ENCODE peak calls at places on chromosomes 1 and 21, in nine cellular contexts. One of them, this sample, is unnamed.

GRCh38 chr21:45886610-45887026 is 95.0 kb upstream of the COL6A1 start:
- DNase-seq in fibroblast of lung: no peak
- DNase-seq in T-helper 2 cell: no peak
- DNase-seq in GM19239: no peak
- DNase-seq in GM23248: no peak
- DNase-seq in NCI-H460: no peak
- DNase-seq in A172: no peak
- DNase-seq in M059J: no peak
- DNase-seq in endothelial cell: no peak
- DNase-seq in this sample: no peak

GRCh38 chr1:231748744-231749143 is 122.2 kb downstream of the DISC1 start:
- DNase-seq in A172: no peak
- DNase-seq in endothelial cell: no peak
- DNase-seq in T-helper 2 cell: no peak
- DNase-seq in GM23248: no peak
- DNase-seq in M059J: no peak
- DNase-seq in NCI-H460: no peak
- DNase-seq in fibroblast of lung: peak; percentile 7
- DNase-seq in GM19239: no peak
- DNase-seq in this sample: peak; percentile 7

GRCh38 chr1:60461889-60462595 is 388.5 kb upstream of the C1orf87 start:
- DNase-seq in endothelial cell: no peak
- DNase-seq in fibroblast of lung: no peak
- DNase-seq in NCI-H460: no peak
- DNase-seq in A172: no peak
- DNase-seq in GM23248: no peak
- DNase-seq in GM19239: no peak
- DNase-seq in M059J: no peak
- DNase-seq in T-helper 2 cell: no peak
- DNase-seq in this sample: no peak

GRCh38 chr1:213568929-213569815 is 418.6 kb upstream of the PROX1 start:
- DNase-seq in M059J: no peak
- DNase-seq in fibroblast of lung: no peak
- DNase-seq in GM23248: no peak
- DNase-seq in endothelial cell: no peak
- DNase-seq in GM19239: no peak
- DNase-seq in NCI-H460: no peak
- DNase-seq in T-helper 2 cell: no peak
- DNase-seq in A172: no peak
- DNase-seq in this sample: no peak

GRCh38 chr1:14340244-14340800 is 258.2 kb upstream of the KAZN start:
- DNase-seq in endothelial cell: no peak
- DNase-seq in fibroblast of lung: peak; percentile 75
- DNase-seq in A172: no peak
- DNase-seq in NCI-H460: peak; percentile 8
- DNase-seq in M059J: no peak
- DNase-seq in GM19239: no peak
- DNase-seq in GM23248: peak; percentile 85
- DNase-seq in T-helper 2 cell: no peak
- DNase-seq in this sample: no peak

GRCh38 chr21:33541105-33541711 is 709 bp downstream of the GART start:
- DNase-seq in T-helper 2 cell: no peak
- DNase-seq in fibroblast of lung: peak; percentile 7
- DNase-seq in GM19239: no peak
- DNase-seq in A172: peak; percentile 40
- DNase-seq in M059J: peak; percentile 21
- DNase-seq in GM23248: peak; percentile 36
- DNase-seq in NCI-H460: peak; percentile 6
- DNase-seq in endothelial cell: no peak
- DNase-seq in this sample: peak; percentile 28

GRCh38 chr1:65423884-65424655 is 3.6 kb downstream of the LEPR start:
- DNase-seq in NCI-H460: peak; percentile 57
- DNase-seq in fibroblast of lung: peak; percentile 93
- DNase-seq in endothelial cell: no peak
- DNase-seq in GM23248: peak; percentile 92
- DNase-seq in M059J: peak; percentile 92
- DNase-seq in A172: peak; percentile 86
- DNase-seq in GM19239: no peak
- DNase-seq in T-helper 2 cell: no peak
- DNase-seq in this sample: peak; percentile 86

GRCh38 chr1:17567582-17567981 is 28.1 kb downstream of the ARHGEF10L start:
- DNase-seq in endothelial cell: no peak
- DNase-seq in NCI-H460: no peak
- DNase-seq in GM19239: no peak
- DNase-seq in GM23248: peak; percentile 88
- DNase-seq in fibroblast of lung: peak; percentile 78
- DNase-seq in T-helper 2 cell: no peak
- DNase-seq in A172: no peak
- DNase-seq in M059J: no peak
- DNase-seq in this sample: peak; percentile 85

GRCh38 chr1:62076286-62076685 is 118.4 kb upstream of the L1TD1 start:
- DNase-seq in endothelial cell: no peak
- DNase-seq in NCI-H460: peak; percentile 29
- DNase-seq in fibroblast of lung: peak; percentile 84
- DNase-seq in T-helper 2 cell: no peak
- DNase-seq in GM23248: peak; percentile 50
- DNase-seq in M059J: peak; percentile 83
- DNase-seq in GM19239: no peak
- DNase-seq in A172: peak; percentile 81
- DNase-seq in this sample: peak; percentile 69

GRCh38 chr1:234315091-234315541 is 58.1 kb upstream of the COA6 start:
- DNase-seq in endothelial cell: no peak
- DNase-seq in GM19239: no peak
- DNase-seq in T-helper 2 cell: no peak
- DNase-seq in fibroblast of lung: peak; percentile 77
- DNase-seq in NCI-H460: no peak
- DNase-seq in M059J: peak; percentile 80
- DNase-seq in A172: peak; percentile 85
- DNase-seq in GM23248: peak; percentile 79
- DNase-seq in this sample: peak; percentile 79

GRCh38 chr1:163188947-163189346 is 13.8 kb downstream of the RGS5 start:
- DNase-seq in T-helper 2 cell: no peak
- DNase-seq in M059J: no peak
- DNase-seq in NCI-H460: no peak
- DNase-seq in fibroblast of lung: no peak
- DNase-seq in GM19239: no peak
- DNase-seq in endothelial cell: no peak
- DNase-seq in A172: no peak
- DNase-seq in GM23248: no peak
- DNase-seq in this sample: no peak

GRCh38 chr1:226995064-226995965 is 55.2 kb downstream of the COQ8A start:
- DNase-seq in M059J: no peak
- DNase-seq in GM19239: no peak
- DNase-seq in NCI-H460: no peak
- DNase-seq in T-helper 2 cell: no peak
- DNase-seq in A172: no peak
- DNase-seq in fibroblast of lung: no peak
- DNase-seq in GM23248: no peak
- DNase-seq in endothelial cell: no peak
- DNase-seq in this sample: no peak

GRCh38 chr1:115411388-115412063 is 73.5 kb upstream of the NGF start:
- DNase-seq in T-helper 2 cell: no peak
- DNase-seq in NCI-H460: peak; percentile 56
- DNase-seq in endothelial cell: no peak
- DNase-seq in M059J: peak; percentile 86
- DNase-seq in GM19239: no peak
- DNase-seq in A172: peak; percentile 54
- DNase-seq in GM23248: peak; percentile 78
- DNase-seq in fibroblast of lung: peak; percentile 71
- DNase-seq in this sample: peak; percentile 87

GRCh38 chr1:11620405-11620804 is 33.8 kb downstream of the FBXO2 start:
- DNase-seq in NCI-H460: no peak
- DNase-seq in endothelial cell: no peak
- DNase-seq in fibroblast of lung: no peak
- DNase-seq in T-helper 2 cell: no peak
- DNase-seq in GM19239: no peak
- DNase-seq in M059J: no peak
- DNase-seq in GM23248: no peak
- DNase-seq in A172: no peak
- DNase-seq in this sample: no peak

GRCh38 chr1:26019641-26020315 is 1.8 kb upstream of the EXTL1 start:
- DNase-seq in GM23248: peak; percentile 68
- DNase-seq in M059J: peak; percentile 93
- DNase-seq in NCI-H460: no peak
- DNase-seq in A172: peak; percentile 48
- DNase-seq in T-helper 2 cell: no peak
- DNase-seq in fibroblast of lung: peak; percentile 82
- DNase-seq in GM19239: no peak
- DNase-seq in endothelial cell: no peak
- DNase-seq in this sample: peak; percentile 88

GRCh38 chr1:230270185-230270939 is 155.8 kb downstream of the PGBD5 start:
- DNase-seq in fibroblast of lung: peak; percentile 58
- DNase-seq in GM19239: peak; percentile 39
- DNase-seq in A172: peak; percentile 47
- DNase-seq in M059J: no peak
- DNase-seq in NCI-H460: no peak
- DNase-seq in endothelial cell: no peak
- DNase-seq in GM23248: no peak
- DNase-seq in T-helper 2 cell: no peak
- DNase-seq in this sample: peak; percentile 28

GRCh38 chr1:176897350-176898236 is 266.9 kb downstream of the ASTN1 start:
- DNase-seq in fibroblast of lung: peak; percentile 44
- DNase-seq in GM19239: peak; percentile 32
- DNase-seq in NCI-H460: peak; percentile 67
- DNase-seq in endothelial cell: peak; percentile 85
- DNase-seq in A172: peak; percentile 58
- DNase-seq in GM23248: peak; percentile 79
- DNase-seq in M059J: peak; percentile 52
- DNase-seq in T-helper 2 cell: no peak
- DNase-seq in this sample: peak; percentile 63

GRCh38 chr1:230771773-230772354 is 24.7 kb downstream of the CAPN9 start:
- DNase-seq in T-helper 2 cell: no peak
- DNase-seq in GM19239: no peak
- DNase-seq in fibroblast of lung: no peak
- DNase-seq in A172: no peak
- DNase-seq in NCI-H460: no peak
- DNase-seq in endothelial cell: no peak
- DNase-seq in GM23248: no peak
- DNase-seq in M059J: no peak
- DNase-seq in this sample: no peak

GRCh38 chr21:42047821-42048613 is 23.1 kb upstream of the UMODL1 start:
- DNase-seq in GM23248: peak; percentile 97
- DNase-seq in GM19239: no peak
- DNase-seq in endothelial cell: no peak
- DNase-seq in A172: peak; percentile 97
- DNase-seq in M059J: peak; percentile 99
- DNase-seq in fibroblast of lung: peak; percentile 100
- DNase-seq in NCI-H460: no peak
- DNase-seq in T-helper 2 cell: no peak
- DNase-seq in this sample: peak; percentile 98

GRCh38 chr21:46117586-46118304 is 19.8 kb downstream of the COL6A2 start:
- DNase-seq in fibroblast of lung: no peak
- DNase-seq in endothelial cell: peak; percentile 2
- DNase-seq in GM23248: no peak
- DNase-seq in NCI-H460: no peak
- DNase-seq in GM19239: no peak
- DNase-seq in T-helper 2 cell: no peak
- DNase-seq in M059J: no peak
- DNase-seq in A172: no peak
- DNase-seq in this sample: no peak

GRCh38 chr1:60972841-60973364 is 109.5 kb upstream of the NFIA start:
- DNase-seq in endothelial cell: no peak
- DNase-seq in T-helper 2 cell: no peak
- DNase-seq in GM23248: peak; percentile 90
- DNase-seq in GM19239: no peak
- DNase-seq in A172: peak; percentile 58
- DNase-seq in M059J: peak; percentile 84
- DNase-seq in fibroblast of lung: peak; percentile 91
- DNase-seq in NCI-H460: no peak
- DNase-seq in this sample: peak; percentile 93

GRCh38 chr21:36035381-36035791 is 24.9 kb downstream of the SETD4 start:
- DNase-seq in endothelial cell: no peak
- DNase-seq in T-helper 2 cell: no peak
- DNase-seq in NCI-H460: no peak
- DNase-seq in A172: no peak
- DNase-seq in GM19239: no peak
- DNase-seq in GM23248: no peak
- DNase-seq in M059J: peak; percentile 9
- DNase-seq in fibroblast of lung: no peak
- DNase-seq in this sample: no peak

GRCh38 chr1:152622803-152623202 is at the start of gene LCE3A:
- DNase-seq in GM19239: no peak
- DNase-seq in GM23248: peak; percentile 31
- DNase-seq in A172: peak; percentile 36
- DNase-seq in fibroblast of lung: no peak
- DNase-seq in M059J: peak; percentile 27
- DNase-seq in endothelial cell: no peak
- DNase-seq in NCI-H460: no peak
- DNase-seq in T-helper 2 cell: no peak
- DNase-seq in this sample: no peak

GRCh38 chr1:25356848-25357247 is 18.7 kb downstream of the TMEM50A start:
- DNase-seq in A172: no peak
- DNase-seq in endothelial cell: no peak
- DNase-seq in GM19239: no peak
- DNase-seq in M059J: peak; percentile 23
- DNase-seq in GM23248: peak; percentile 74
- DNase-seq in T-helper 2 cell: no peak
- DNase-seq in fibroblast of lung: peak; percentile 12
- DNase-seq in NCI-H460: no peak
- DNase-seq in this sample: peak; percentile 59

GRCh38 chr21:28738305-28738704 is 254.4 kb downstream of the LTN1 start:
- DNase-seq in M059J: no peak
- DNase-seq in NCI-H460: no peak
- DNase-seq in endothelial cell: no peak
- DNase-seq in A172: no peak
- DNase-seq in fibroblast of lung: no peak
- DNase-seq in GM19239: no peak
- DNase-seq in GM23248: no peak
- DNase-seq in T-helper 2 cell: no peak
- DNase-seq in this sample: no peak

GRCh38 chr21:36330904-36331303 is 10.9 kb downstream of the MORC3 start:
- DNase-seq in M059J: peak; percentile 64
- DNase-seq in GM19239: peak; percentile 25
- DNase-seq in GM23248: peak; percentile 71
- DNase-seq in A172: peak; percentile 79
- DNase-seq in endothelial cell: peak; percentile 44
- DNase-seq in T-helper 2 cell: peak; percentile 16
- DNase-seq in fibroblast of lung: peak; percentile 42
- DNase-seq in NCI-H460: peak; percentile 46
- DNase-seq in this sample: peak; percentile 72

GRCh38 chr1:210482936-210483642 is 154.4 kb downstream of the HHAT start:
- DNase-seq in fibroblast of lung: no peak
- DNase-seq in GM23248: no peak
- DNase-seq in M059J: no peak
- DNase-seq in endothelial cell: no peak
- DNase-seq in NCI-H460: no peak
- DNase-seq in GM19239: no peak
- DNase-seq in T-helper 2 cell: no peak
- DNase-seq in A172: no peak
- DNase-seq in this sample: no peak

This sample was measured in EH.